ENCODE peak calls at places on chromosomes 7 and 10, in six cellular contexts. K, F, R, L, M and A are unnamed samples.

GRCh38 chr7:68306692-68307107 is 1291.6 kb upstream of the AUTS2 start:
- DNase-seq in K (no peak), F (no peak), R (no peak), L (no peak), M (no peak), A (no peak)

GRCh38 chr10:76009531-76009930 is 578.1 kb downstream of the LRMDA start:
- DNase-seq in K (no peak), F (no peak), R (peak; percentile 22), L (no peak), M (no peak), A (no peak)

GRCh38 chr7:28811003-28811402 is 147.1 kb downstream of the TRIL start:
- DNase-seq in K (no peak), F (no peak), R (no peak), L (no peak), M (no peak), A (no peak)

GRCh38 chr10:95355241-95355779 is 64.5 kb upstream of the PDLIM1 start:
- DNase-seq in K (no peak), F (no peak), R (no peak), L (no peak), M (no peak), A (no peak)

GRCh38 chr10:35271086-35271834 is 65.0 kb upstream of the CCNY start:
- DNase-seq in K (no peak), F (no peak), R (no peak), L (no peak), M (no peak), A (no peak)

GRCh38 chr7:130500910-130501309 is 9.0 kb downstream of the MEST start:
- DNase-seq in K (no peak), F (no peak), R (no peak), L (no peak), M (no peak), A (no peak)

GRCh38 chr10:12780634-12781601 is 220.6 kb downstream of the CCDC3 start:
- DNase-seq in K (no peak), F (no peak), R (no peak), L (no peak), M (no peak), A (peak; percentile 29)

GRCh38 chr10:132884691-132885271 is 57.6 kb downstream of the CFAP46 start:
- DNase-seq in K (no peak), F (no peak), R (no peak), L (no peak), M (no peak), A (no peak)

GRCh38 chr7:140155428-140155827 is 21.4 kb downstream of the KDM7A start:
- DNase-seq in K (no peak), F (no peak), R (no peak), L (no peak), M (no peak), A (no peak)

GRCh38 chr7:142385528-142386340 is 127.9 kb upstream of the PRSS58 start:
- DNase-seq in K (peak; percentile 31), F (peak; percentile 81), R (peak; percentile 85), L (peak; percentile 54), M (no peak), A (no peak)

GRCh38 chr7:43096875-43097274 is 15.6 kb upstream of the HECW1 start:
- DNase-seq in K (no peak), F (no peak), R (no peak), L (no peak), M (no peak), A (no peak)

GRCh38 chr7:76272872-76273271 is 29.6 kb upstream of the HSPB1 start:
- DNase-seq in K (no peak), F (no peak), R (no peak), L (no peak), M (no peak), A (no peak)

GRCh38 chr7:69682518-69682917 is 84.2 kb downstream of the AUTS2 start:
- DNase-seq in K (no peak), F (no peak), R (no peak), L (no peak), M (no peak), A (no peak)

GRCh38 chr7:300048-300447 is 10.1 kb downstream of the FOXL3 start:
- DNase-seq in K (no peak), F (no peak), R (no peak), L (no peak), M (no peak), A (no peak)

GRCh38 chr7:16634292-16634738 is 11.2 kb downstream of the ANKMY2 start:
- DNase-seq in K (no peak), F (no peak), R (no peak), L (no peak), M (peak; percentile 23), A (no peak)

GRCh38 chr7:135217645-135218509 is 6.6 kb upstream of the WDR91 start:
- DNase-seq in K (no peak), F (no peak), R (no peak), L (no peak), M (no peak), A (no peak)

GRCh38 chr7:155731375-155731774 is 80.9 kb downstream of the SHH start:
- DNase-seq in K (no peak), F (peak; percentile 13), R (no peak), L (no peak), M (no peak), A (no peak)

GRCh38 chr7:99000904-99001442 is 122.6 kb downstream of the TRRAP start:
- DNase-seq in K (no peak), F (no peak), R (no peak), L (no peak), M (no peak), A (no peak)

GRCh38 chr7:120916116-120916515 is 34.5 kb upstream of the ING3 start:
- DNase-seq in K (no peak), F (no peak), R (peak; percentile 14), L (no peak), M (no peak), A (no peak)

GRCh38 chr10:95406651-95407280 is 116.0 kb upstream of the PDLIM1 start:
- DNase-seq in K (no peak), F (no peak), R (no peak), L (no peak), M (peak; percentile 75), A (peak; percentile 82)

GRCh38 chr7:139869886-139870285 is 40.8 kb downstream of the TBXAS1 start:
- DNase-seq in K (no peak), F (no peak), R (no peak), L (no peak), M (no peak), A (no peak)

GRCh38 chr7:29853072-29853471 is 46.8 kb downstream of the WIPF3 start:
- DNase-seq in K (no peak), F (no peak), R (peak; percentile 5), L (no peak), M (peak; percentile 42), A (no peak)

GRCh38 chr7:150359007-150359917 is 9.4 kb upstream of the REPIN1 start:
- DNase-seq in K (no peak), F (no peak), R (no peak), L (no peak), M (no peak), A (no peak)

GRCh38 chr10:13351340-13351915 is 3.3 kb upstream of the SEPHS1 start:
- DNase-seq in K (peak; percentile 68), F (no peak), R (peak; percentile 74), L (no peak), M (no peak), A (no peak)

GRCh38 chr10:31769564-31769963 is 159.1 kb downstream of the ARHGAP12 start:
- DNase-seq in K (no peak), F (peak; percentile 86), R (no peak), L (no peak), M (no peak), A (no peak)

GRCh38 chr10:31773749-31774148 is 154.9 kb downstream of the ARHGAP12 start:
- DNase-seq in K (no peak), F (no peak), R (no peak), L (no peak), M (no peak), A (no peak)

GRCh38 chr10:31768467-31768866 is 160.2 kb downstream of the ARHGAP12 start:
- DNase-seq in K (no peak), F (peak; percentile 69), R (no peak), L (no peak), M (no peak), A (no peak)

GRCh38 chr10:31771345-31771831 is 157.2 kb downstream of the ARHGAP12 start:
- DNase-seq in K (no peak), F (peak; percentile 90), R (no peak), L (no peak), M (peak; percentile 67), A (no peak)

GRCh38 chr10:31770307-31770902 is 158.2 kb downstream of the ARHGAP12 start:
- DNase-seq in K (peak; percentile 57), F (peak; percentile 34), R (no peak), L (peak; percentile 30), M (peak; percentile 36), A (no peak)
- H3K27ac ChIP-seq in K (no peak overlapping the region), F (peak overlapping the region; percentile 85), R (no peak overlapping the region), L (no peak overlapping the region), M (no peak overlapping the region), A (no peak overlapping the region)

DNA sequence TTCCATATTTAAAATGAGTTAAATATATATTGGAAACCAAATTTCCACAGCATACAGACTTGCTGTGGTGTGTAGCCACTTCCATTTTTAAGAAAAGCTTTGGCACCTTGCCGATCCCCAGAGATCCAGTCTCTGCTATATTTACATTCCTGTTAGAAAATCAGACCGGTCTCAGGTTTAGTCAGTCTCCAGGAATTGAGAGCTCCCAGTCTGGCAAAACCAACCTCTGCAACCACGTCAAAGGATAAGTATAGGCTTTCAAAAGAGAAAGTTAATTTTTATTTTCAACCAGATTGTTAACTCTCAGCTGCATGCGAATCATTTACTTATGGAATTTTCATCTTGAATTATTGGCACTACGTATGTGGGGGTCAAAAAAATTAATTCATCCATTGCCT is 28.1 kb downstream of the PUS7 start:
- DNase-seq in K (no peak), F (peak; percentile 87), R (no peak), L (no peak), M (no peak), A (no peak)
- H3K4me3 ChIP-seq in K (no peak overlapping the region), F (no peak overlapping the region), R (no peak overlapping the region), L (no peak overlapping the region), M (no peak overlapping the region), A (no peak overlapping the region)

DNA sequence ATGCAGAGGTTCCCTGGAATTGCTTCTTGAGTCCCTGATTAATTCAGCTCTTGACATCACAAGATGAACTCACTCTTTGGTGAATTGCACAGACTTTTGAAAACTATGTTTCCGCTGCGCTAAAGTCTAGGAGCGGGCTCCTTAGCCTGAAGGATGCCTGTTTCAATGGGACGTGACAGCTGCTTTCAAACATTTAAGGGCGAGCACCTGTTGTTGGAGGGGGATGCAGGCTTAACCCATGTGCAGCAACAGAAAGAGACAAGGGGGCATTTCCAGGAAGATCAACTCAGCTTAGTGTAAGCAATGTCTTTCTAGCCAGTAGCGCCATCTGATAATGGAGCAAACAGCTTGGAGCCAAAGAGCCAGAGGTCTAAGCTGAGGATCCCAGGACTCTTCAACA is 8.4 kb upstream of the PFKFB3 start:
- DNase-seq in K (no peak), F (no peak), R (no peak), L (no peak), M (no peak), A (no peak)
- H3K27ac ChIP-seq in K (no peak overlapping the region), F (no peak overlapping the region), R (no peak overlapping the region), L (no peak overlapping the region), M (peak overlapping the region; percentile 92), A (no peak overlapping the region)

GRCh38 chr10:62433181-62433692 is 59.1 kb downstream of the ZNF365 start:
- DNase-seq in K (no peak), F (peak; percentile 98), R (peak; percentile 36), L (no peak), M (peak; percentile 63), A (peak; percentile 27)
- H3K4me3 ChIP-seq in K (no peak overlapping the region), F (no peak overlapping the region), R (no peak overlapping the region), L (no peak overlapping the region), M (no peak overlapping the region), A (no peak overlapping the region)